ENCODE peak calls at places on chromosomes 6 and 20, in seven cellular contexts. I, N, V, X, R, H and Q are unnamed samples.

GRCh38 chr20:36802326-36803223 is 29.0 kb upstream of the DSN1 start:
- DNase-seq in I (no peak), N (peak), V (peak), X (no peak), R (no peak), H (no peak), Q (peak)

GRCh38 chr20:47529840-47530239 is 28.2 kb downstream of the NCOA3 start:
- DNase-seq in I (no peak), N (no peak), V (no peak), X (no peak), R (no peak), H (no peak), Q (no peak)

GRCh38 chr6:66029391-66029790 is 322.4 kb upstream of the EYS start:
- DNase-seq in I (no peak), N (no peak), V (no peak), X (no peak), R (no peak), H (no peak), Q (no peak)

GRCh38 chr6:71190809-71191208 is 97.8 kb upstream of the OGFRL1 start:
- DNase-seq in I (peak), N (peak), V (no peak), X (no peak), R (no peak), H (peak), Q (no peak)

GRCh38 chr6:33207569-33208088 is 671 bp upstream of the RING1 start:
- DNase-seq in I (no peak), N (peak), V (peak), X (peak), R (no peak), H (no peak), Q (peak)

GRCh38 chr6:11392778-11393507 is 144.6 kb upstream of the TMEM170B start:
- DNase-seq in I (peak), N (peak), V (no peak), X (peak), R (no peak), H (no peak), Q (no peak)

GRCh38 chr6:152059909-152060308 is 252.4 kb downstream of the ESR1 start:
- DNase-seq in I (no peak), N (no peak), V (no peak), X (no peak), R (no peak), H (no peak), Q (no peak)

GRCh38 chr6:165552248-165552736 is 110.7 kb downstream of the PDE10A start:
- DNase-seq in I (no peak), N (peak), V (no peak), X (no peak), R (no peak), H (no peak), Q (no peak)

GRCh38 chr6:104003803-104004516 is 855.8 kb downstream of the HACE1 start:
- DNase-seq in I (peak), N (no peak), V (no peak), X (no peak), R (no peak), H (no peak), Q (no peak)

GRCh38 chr20:51533291-51534172 is 9.0 kb downstream of the NFATC2 start:
- DNase-seq in I (no peak), N (peak), V (peak), X (no peak), R (no peak), H (no peak), Q (no peak)

GRCh38 chr6:11535801-11536230 is 1.7 kb upstream of the TMEM170B start:
- DNase-seq in I (peak), N (no peak), V (peak), X (no peak), R (no peak), H (no peak), Q (no peak)

GRCh38 chr20:51022803-51023616 is at the start of gene KCNG1:
- DNase-seq in I (peak), N (peak), V (peak), X (peak), R (no peak), H (no peak), Q (peak)